ENCODE peak calls at places on chromosomes 11 and 22, in nine cellular contexts. One of them, this sample, is unnamed.
A peak's percentile ranks its signal among the peaks of the same experiment; 100 is the strongest.

GRCh38 chr22:49973018-49973965 is 12.7 kb downstream of the PIM3 start:
- DNase-seq in ascending aorta: no peak
- DNase-seq in mammary epithelial cell: no peak
- DNase-seq in adrenal gland: no peak
- DNase-seq in PC-3: no peak
- DNase-seq in testis: no peak
- DNase-seq in left lung: no peak
- DNase-seq in endothelial cell of umbilical vein: no peak
- DNase-seq in heart left ventricle: no peak
- DNase-seq in this sample: no peak

GRCh38 chr11:2382927-2383822 is 6.1 kb downstream of the CD81 start:
- DNase-seq in adrenal gland: peak; percentile 55
- DNase-seq in PC-3: no peak
- DNase-seq in ascending aorta: no peak
- DNase-seq in testis: peak; percentile 72
- DNase-seq in heart left ventricle: peak; percentile 92
- DNase-seq in left lung: peak; percentile 81
- DNase-seq in mammary epithelial cell: no peak
- DNase-seq in endothelial cell of umbilical vein: peak; percentile 51
- DNase-seq in this sample: peak; percentile 69

GRCh38 chr11:28964811-28965210 is 856.6 kb downstream of the METTL15 start:
- DNase-seq in mammary epithelial cell: no peak
- DNase-seq in left lung: no peak
- DNase-seq in heart left ventricle: no peak
- DNase-seq in PC-3: no peak
- DNase-seq in testis: no peak
- DNase-seq in adrenal gland: no peak
- DNase-seq in ascending aorta: no peak
- DNase-seq in endothelial cell of umbilical vein: no peak
- DNase-seq in this sample: no peak

GRCh38 chr11:34641456-34641855 is 20.6 kb downstream of the EHF start:
- DNase-seq in PC-3: peak; percentile 25
- DNase-seq in left lung: no peak
- DNase-seq in adrenal gland: no peak
- DNase-seq in endothelial cell of umbilical vein: no peak
- DNase-seq in mammary epithelial cell: no peak
- DNase-seq in testis: no peak
- DNase-seq in ascending aorta: no peak
- DNase-seq in heart left ventricle: no peak
- DNase-seq in this sample: no peak

GRCh38 chr11:62842171-62842717 is 2.9 kb upstream of the WDR74 start:
- DNase-seq in PC-3: no peak
- DNase-seq in testis: peak; percentile 48
- DNase-seq in endothelial cell of umbilical vein: no peak
- DNase-seq in heart left ventricle: peak; percentile 34
- DNase-seq in ascending aorta: no peak
- DNase-seq in left lung: peak; percentile 86
- DNase-seq in mammary epithelial cell: no peak
- DNase-seq in adrenal gland: peak; percentile 33
- DNase-seq in this sample: peak; percentile 40

GRCh38 chr11:122655527-122656072 is at the start of gene UBASH3B:
- DNase-seq in heart left ventricle: peak; percentile 84
- DNase-seq in ascending aorta: peak; percentile 16
- DNase-seq in mammary epithelial cell: peak; percentile 88
- DNase-seq in PC-3: peak; percentile 96
- DNase-seq in endothelial cell of umbilical vein: peak; percentile 90
- DNase-seq in testis: peak; percentile 93
- DNase-seq in left lung: peak; percentile 96
- DNase-seq in adrenal gland: peak; percentile 81
- DNase-seq in this sample: peak; percentile 61

GRCh38 chr11:123429851-123430735 is at the start of gene GRAMD1B:
- DNase-seq in ascending aorta: no peak
- DNase-seq in adrenal gland: peak; percentile 95
- DNase-seq in testis: peak; percentile 46
- DNase-seq in endothelial cell of umbilical vein: peak; percentile 66
- DNase-seq in mammary epithelial cell: no peak
- DNase-seq in left lung: peak; percentile 89
- DNase-seq in PC-3: peak; percentile 81
- DNase-seq in heart left ventricle: peak; percentile 69
- DNase-seq in this sample: peak; percentile 15

GRCh38 chr11:2690596-2691354 is 9.0 kb downstream of the KCNQ1OT1 start:
- DNase-seq in heart left ventricle: no peak
- DNase-seq in adrenal gland: peak; percentile 7
- DNase-seq in left lung: no peak
- DNase-seq in mammary epithelial cell: no peak
- DNase-seq in testis: no peak
- DNase-seq in PC-3: no peak
- DNase-seq in endothelial cell of umbilical vein: no peak
- DNase-seq in ascending aorta: no peak
- DNase-seq in this sample: no peak

GRCh38 chr22:32615874-32616564 is 141.4 kb downstream of the FBXO7 start:
- DNase-seq in testis: no peak
- DNase-seq in adrenal gland: no peak
- DNase-seq in mammary epithelial cell: no peak
- DNase-seq in left lung: no peak
- DNase-seq in endothelial cell of umbilical vein: no peak
- DNase-seq in ascending aorta: no peak
- DNase-seq in heart left ventricle: no peak
- DNase-seq in PC-3: no peak
- DNase-seq in this sample: no peak

GRCh38 chr22:45009881-45010531 is at the start of gene PHF21B:
- DNase-seq in adrenal gland: peak; percentile 59
- DNase-seq in endothelial cell of umbilical vein: peak; percentile 4
- DNase-seq in left lung: peak; percentile 73
- DNase-seq in testis: peak; percentile 91
- DNase-seq in mammary epithelial cell: peak; percentile 9
- DNase-seq in heart left ventricle: peak; percentile 58
- DNase-seq in ascending aorta: no peak
- DNase-seq in PC-3: no peak
- DNase-seq in this sample: peak; percentile 71

GRCh38 chr11:2532704-2533641 is 88.2 kb downstream of the KCNQ1 start:
- DNase-seq in testis: peak; percentile 95
- DNase-seq in heart left ventricle: peak; percentile 93
- DNase-seq in ascending aorta: peak; percentile 38
- DNase-seq in mammary epithelial cell: peak; percentile 71
- DNase-seq in adrenal gland: peak; percentile 92
- DNase-seq in PC-3: peak; percentile 93
- DNase-seq in endothelial cell of umbilical vein: peak; percentile 87
- DNase-seq in left lung: peak; percentile 99
- DNase-seq in this sample: peak; percentile 93

GRCh38 chr22:22887621-22888503 is at the start of gene IGLL5:
- DNase-seq in left lung: no peak
- DNase-seq in ascending aorta: no peak
- DNase-seq in endothelial cell of umbilical vein: no peak
- DNase-seq in testis: no peak
- DNase-seq in heart left ventricle: no peak
- DNase-seq in mammary epithelial cell: no peak
- DNase-seq in adrenal gland: no peak
- DNase-seq in PC-3: no peak
- DNase-seq in this sample: no peak

GRCh38 chr11:69539416-69540117 is 58.1 kb downstream of the LINC01488 start:
- DNase-seq in ascending aorta: no peak
- DNase-seq in heart left ventricle: peak; percentile 66
- DNase-seq in endothelial cell of umbilical vein: no peak
- DNase-seq in testis: peak; percentile 32
- DNase-seq in PC-3: no peak
- DNase-seq in mammary epithelial cell: no peak
- DNase-seq in left lung: peak; percentile 77
- DNase-seq in adrenal gland: peak; percentile 32
- DNase-seq in this sample: no peak

GRCh38 chr11:69538840-69539239 is 57.4 kb downstream of the LINC01488 start:
- DNase-seq in PC-3: no peak
- DNase-seq in adrenal gland: no peak
- DNase-seq in mammary epithelial cell: no peak
- DNase-seq in left lung: no peak
- DNase-seq in endothelial cell of umbilical vein: peak; percentile 9
- DNase-seq in heart left ventricle: no peak
- DNase-seq in ascending aorta: no peak
- DNase-seq in testis: no peak
- DNase-seq in this sample: no peak

GRCh38 chr11:69541001-69541285 is 59.5 kb downstream of the LINC01488 start:
- DNase-seq in ascending aorta: no peak
- DNase-seq in left lung: no peak
- DNase-seq in testis: no peak
- DNase-seq in endothelial cell of umbilical vein: no peak
- DNase-seq in mammary epithelial cell: no peak
- DNase-seq in adrenal gland: no peak
- DNase-seq in PC-3: no peak
- DNase-seq in heart left ventricle: no peak
- DNase-seq in this sample: no peak

GRCh38 chr11:69541501-69542313 is 60.2 kb downstream of the LINC01488 start:
- DNase-seq in heart left ventricle: no peak
- DNase-seq in PC-3: peak; percentile 18
- DNase-seq in left lung: no peak
- DNase-seq in adrenal gland: no peak
- DNase-seq in endothelial cell of umbilical vein: no peak
- DNase-seq in mammary epithelial cell: no peak
- DNase-seq in testis: no peak
- DNase-seq in ascending aorta: no peak
- DNase-seq in this sample: no peak

DNA sequence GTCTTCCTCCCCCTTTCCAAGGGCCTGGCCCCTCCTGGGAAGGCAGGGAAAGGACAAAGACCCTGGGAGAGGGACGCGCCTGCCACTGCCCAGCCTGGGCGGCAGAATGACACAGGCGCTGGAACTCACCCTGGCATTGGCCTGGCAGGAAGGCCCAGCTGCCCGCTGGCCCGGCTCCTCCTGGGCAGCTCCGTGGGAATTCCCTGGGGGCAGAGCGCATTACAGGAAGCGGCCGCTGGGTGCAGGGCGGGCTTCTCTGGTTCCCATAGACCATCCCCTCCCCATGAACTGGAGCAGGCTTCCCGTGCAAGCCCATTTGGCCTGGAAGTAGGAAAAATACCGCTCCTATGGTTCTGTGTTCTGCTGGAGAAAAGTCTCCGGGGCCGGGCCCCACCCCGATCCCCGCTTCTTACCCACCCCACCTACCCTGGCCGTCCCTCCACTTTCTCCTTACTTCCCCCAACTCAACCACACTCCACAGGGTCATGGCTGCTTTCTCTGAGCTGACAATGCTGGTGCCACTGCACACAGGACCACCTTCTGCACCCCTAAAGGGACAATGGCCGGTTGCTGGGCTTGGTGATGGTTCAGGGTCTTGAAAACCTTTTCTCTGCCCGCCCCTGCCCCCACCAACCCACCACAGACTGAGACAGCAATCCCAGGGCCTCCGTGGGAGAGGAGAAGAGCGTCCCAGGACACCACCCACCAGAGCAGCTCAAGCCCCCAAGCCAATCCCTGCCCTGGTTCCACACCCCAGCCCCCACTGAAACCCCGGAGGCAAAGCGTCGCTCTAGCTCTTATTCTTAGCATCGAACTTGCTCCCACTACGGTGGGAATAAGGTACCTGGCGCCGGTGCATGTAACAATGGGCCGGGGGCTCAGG is 58.9 kb downstream of the LINC01488 start:
- DNase-seq in testis: no peak
- DNase-seq in left lung: peak; percentile 80
- DNase-seq in endothelial cell of umbilical vein: peak; percentile 31
- DNase-seq in PC-3: peak; percentile 16
- DNase-seq in mammary epithelial cell: no peak
- DNase-seq in ascending aorta: peak; percentile 34
- DNase-seq in adrenal gland: no peak
- DNase-seq in heart left ventricle: peak; percentile 70
- DNase-seq in this sample: peak; percentile 25
- H3K4me3 ChIP-seq in testis: no peak overlapping the region
- H3K4me3 ChIP-seq in left lung: no peak overlapping the region
- H3K4me3 ChIP-seq in endothelial cell of umbilical vein: no peak overlapping the region
- H3K4me3 ChIP-seq in PC-3: no peak overlapping the region
- H3K4me3 ChIP-seq in mammary epithelial cell: no peak overlapping the region
- H3K4me3 ChIP-seq in ascending aorta: no peak overlapping the region
- H3K4me3 ChIP-seq in adrenal gland: no peak overlapping the region
- H3K4me3 ChIP-seq in heart left ventricle: no peak overlapping the region
- H3K4me3 ChIP-seq in this sample: no peak overlapping the region

GRCh38 chr22:25027959-25028840 is 75.7 kb downstream of the KIAA1671 start:
- DNase-seq in adrenal gland: peak; percentile 47
- DNase-seq in mammary epithelial cell: no peak
- DNase-seq in testis: peak; percentile 63
- DNase-seq in PC-3: peak; percentile 11
- DNase-seq in heart left ventricle: peak; percentile 53
- DNase-seq in left lung: peak; percentile 72
- DNase-seq in ascending aorta: no peak
- DNase-seq in endothelial cell of umbilical vein: peak; percentile 39
- DNase-seq in this sample: no peak
- H3K27ac ChIP-seq in adrenal gland: no peak overlapping the region
- H3K27ac ChIP-seq in mammary epithelial cell: no peak overlapping the region
- H3K27ac ChIP-seq in testis: no peak overlapping the region
- H3K27ac ChIP-seq in PC-3: peak overlapping the region; percentile 94
- H3K27ac ChIP-seq in heart left ventricle: no peak overlapping the region
- H3K27ac ChIP-seq in left lung: peak overlapping the region; percentile 55
- H3K27ac ChIP-seq in ascending aorta: peak overlapping the region; percentile 36
- H3K27ac ChIP-seq in endothelial cell of umbilical vein: peak overlapping the region; percentile 12
- H3K27ac ChIP-seq in this sample: no peak overlapping the region

DNA sequence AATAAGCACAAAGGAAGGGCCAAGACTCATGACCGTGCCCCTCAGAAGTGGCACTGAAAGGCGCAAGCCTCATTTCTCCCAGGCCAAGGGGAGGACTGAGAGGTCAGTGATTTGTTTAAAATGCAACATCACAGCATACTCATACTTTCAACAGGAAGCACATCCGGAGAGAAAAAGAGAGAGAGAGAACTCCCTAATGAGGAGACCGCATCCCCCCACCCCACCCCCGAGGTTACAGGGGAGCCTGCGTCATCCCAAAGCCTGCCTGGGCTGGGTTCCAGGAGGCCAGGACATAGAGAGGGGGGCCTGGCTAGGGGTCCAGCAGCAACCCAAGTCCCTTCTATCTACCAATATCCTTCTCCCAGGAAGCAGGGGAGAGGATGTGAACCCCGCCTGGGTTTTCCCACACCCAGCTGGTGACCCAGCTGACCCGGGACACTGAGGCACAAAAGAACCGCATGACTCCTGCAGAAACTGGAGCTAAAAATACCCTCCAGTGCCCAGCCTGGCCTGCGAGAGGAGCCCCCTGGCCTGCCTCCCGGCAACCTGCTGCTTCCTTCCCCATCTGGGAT is 3.8 kb downstream of the CSNK1E start:
- DNase-seq in mammary epithelial cell: peak; percentile 90
- DNase-seq in testis: no peak
- DNase-seq in left lung: no peak
- DNase-seq in heart left ventricle: peak; percentile 88
- DNase-seq in adrenal gland: peak; percentile 77
- DNase-seq in endothelial cell of umbilical vein: peak; percentile 53
- DNase-seq in PC-3: peak; percentile 73
- DNase-seq in ascending aorta: no peak
- DNase-seq in this sample: peak; percentile 85
- H3K4me3 ChIP-seq in mammary epithelial cell: peak overlapping the region; percentile 75
- H3K4me3 ChIP-seq in testis: no peak overlapping the region
- H3K4me3 ChIP-seq in left lung: peak overlapping the region; percentile 70
- H3K4me3 ChIP-seq in heart left ventricle: peak overlapping the region; percentile 83
- H3K4me3 ChIP-seq in adrenal gland: no peak overlapping the region
- H3K4me3 ChIP-seq in endothelial cell of umbilical vein: no peak overlapping the region
- H3K4me3 ChIP-seq in PC-3: peak overlapping the region; percentile 99
- H3K4me3 ChIP-seq in ascending aorta: peak overlapping the region; percentile 69
- H3K4me3 ChIP-seq in this sample: peak overlapping the region; percentile 73

DNA sequence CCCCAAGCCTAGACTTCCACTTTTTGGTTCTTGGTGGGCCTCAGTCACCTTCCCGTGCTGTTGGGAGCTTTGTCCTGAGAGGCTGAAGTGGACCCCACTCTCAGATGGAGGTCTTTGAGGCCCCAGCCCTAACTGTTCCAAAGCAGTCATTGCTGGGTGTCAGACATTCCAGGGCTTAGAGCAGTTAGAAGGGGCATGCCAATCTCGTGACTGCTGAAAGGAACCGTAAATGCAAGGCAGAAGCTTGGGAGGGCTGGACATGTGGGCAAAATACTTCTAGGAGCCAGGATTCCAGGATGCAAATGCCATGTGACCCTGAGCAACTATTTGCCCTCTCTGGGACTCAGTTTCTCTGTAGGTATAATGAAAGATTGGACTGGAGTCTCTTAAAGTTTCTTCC is 118.8 kb upstream of the CRYBB3 start:
- DNase-seq in adrenal gland: no peak
- DNase-seq in endothelial cell of umbilical vein: no peak
- DNase-seq in heart left ventricle: no peak
- DNase-seq in mammary epithelial cell: no peak
- DNase-seq in left lung: no peak
- DNase-seq in ascending aorta: no peak
- DNase-seq in testis: no peak
- DNase-seq in PC-3: no peak
- DNase-seq in this sample: no peak
- H3K27ac ChIP-seq in adrenal gland: no peak overlapping the region
- H3K27ac ChIP-seq in endothelial cell of umbilical vein: no peak overlapping the region
- H3K27ac ChIP-seq in heart left ventricle: no peak overlapping the region
- H3K27ac ChIP-seq in mammary epithelial cell: no peak overlapping the region
- H3K27ac ChIP-seq in left lung: no peak overlapping the region
- H3K27ac ChIP-seq in ascending aorta: peak overlapping the region; percentile 96
- H3K27ac ChIP-seq in testis: no peak overlapping the region
- H3K27ac ChIP-seq in PC-3: no peak overlapping the region
- H3K27ac ChIP-seq in this sample: no peak overlapping the region